ENCODE peak calls at places on chromosomes 13 and 19, in six cellular contexts. T is activated B cell treated with CpG ODN at 0.5 μM for 24 hours, A is fibroblast of lung, G is neural progenitor cell, H is bronchial epithelial cell, W is ovary. P is an unnamed sample.

GRCh38 chr13:57264965-57265364 is 98.0 kb downstream of the PRR20E start:
- DNase-seq in T (no peak), A (no peak), G (peak), H (no peak), W (no peak), P (no peak)

GRCh38 chr13:98451676-98452105 is 125.2 kb downstream of the STK24 start:
- DNase-seq in T (no peak), A (peak), G (no peak), H (no peak), W (peak), P (no peak)

GRCh38 chr13:112728375-112729126 is 38.7 kb downstream of the ATP11A start:
- DNase-seq in T (no peak), A (no peak), G (no peak), H (no peak), W (peak), P (no peak)

GRCh38 chr13:49635599-49636433 is 7.5 kb downstream of the ARL11 start:
- DNase-seq in T (no peak), A (peak), G (no peak), H (peak), W (no peak), P (no peak)

GRCh38 chr19:47540748-47541147 is 25.9 kb upstream of the NAPA start:
- DNase-seq in T (no peak), A (peak), G (peak), H (peak), W (no peak), P (no peak)

GRCh38 chr13:106133025-106133424 is 402.4 kb downstream of the EFNB2 start:
- DNase-seq in T (no peak), A (peak), G (no peak), H (peak), W (no peak), P (no peak)

GRCh38 chr13:50990540-50991506 is 81.2 kb downstream of the RNASEH2B start:
- DNase-seq in T (no peak), A (peak), G (peak), H (no peak), W (peak), P (peak)

GRCh38 chr19:39830406-39830805 is 3.6 kb downstream of the DYRK1B start:
- DNase-seq in T (no peak), A (no peak), G (no peak), H (no peak), W (no peak), P (no peak)

GRCh38 chr13:75357576-75358295 is 124.2 kb downstream of the TBC1D4 start:
- DNase-seq in T (no peak), A (peak), G (peak), H (peak), W (no peak), P (peak)

GRCh38 chr19:13163609-13164364 is 13.6 kb downstream of the IER2 start:
- DNase-seq in T (peak), A (peak), G (peak), H (no peak), W (peak), P (peak)

GRCh38 chr13:40208517-40208916 is 457.9 kb downstream of the FOXO1 start:
- DNase-seq in T (no peak), A (no peak), G (no peak), H (no peak), W (no peak), P (no peak)

GRCh38 chr13:104854698-104855097 is 1680.8 kb downstream of the EFNB2 start:
- DNase-seq in T (no peak), A (no peak), G (no peak), H (no peak), W (no peak), P (no peak)

GRCh38 chr13:36030670-36031331 is 100.4 kb downstream of the DCLK1 start:
- DNase-seq in T (no peak), A (peak), G (peak), H (peak), W (no peak), P (no peak)

GRCh38 chr19:32223595-32224370 is 121.6 kb upstream of the ZNF507 start:
- DNase-seq in T (no peak), A (no peak), G (peak), H (peak), W (no peak), P (no peak)

GRCh38 chr13:112818698-112819045 is 128.8 kb downstream of the ATP11A start:
- DNase-seq in T (no peak), A (no peak), G (no peak), H (no peak), W (no peak), P (no peak)

GRCh38 chr19:39196860-39197562 is at the start of gene NCCRP1:
- DNase-seq in T (no peak), A (no peak), G (peak), H (no peak), W (no peak), P (no peak)

GRCh38 chr19:2615782-2616181 is 86.7 kb downstream of the GNG7 start:
- DNase-seq in T (no peak), A (no peak), G (no peak), H (no peak), W (no peak), P (no peak)

GRCh38 chr19:18731562-18732008 is 48.1 kb downstream of the CRTC1 start:
- DNase-seq in T (no peak), A (peak), G (no peak), H (peak), W (peak), P (no peak)

GRCh38 chr19:14561832-14562351 is 10.0 kb downstream of the NDUFB7 start:
- DNase-seq in T (no peak), A (peak), G (no peak), H (peak), W (peak), P (no peak)

GRCh38 chr13:48902421-48902820 is 73.3 kb upstream of the FNDC3A start:
- DNase-seq in T (no peak), A (no peak), G (peak), H (peak), W (no peak), P (no peak)

GRCh38 chr13:48050550-48050949 is 13.0 kb downstream of the NUDT15 start:
- DNase-seq in T (no peak), A (no peak), G (no peak), H (no peak), W (no peak), P (no peak)

GRCh38 chr19:48967346-48968178 is 2.5 kb downstream of the FTL start:
- DNase-seq in T (no peak), A (peak), G (no peak), H (peak), W (no peak), P (no peak)

GRCh38 chr13:49100637-49101570 is 119.2 kb upstream of the MLNR start:
- DNase-seq in T (no peak), A (no peak), G (no peak), H (no peak), W (no peak), P (no peak)

GRCh38 chr13:94712287-94712811 is at the start of gene SOX21:
- DNase-seq in T (no peak), A (no peak), G (peak), H (no peak), W (no peak), P (peak)

GRCh38 chr13:37486171-37486661 is 112.4 kb downstream of the POSTN start:
- DNase-seq in T (no peak), A (peak), G (no peak), H (no peak), W (no peak), P (no peak)

GRCh38 chr19:7458675-7459074 is 30.2 kb downstream of the PEX11G start:
- DNase-seq in T (no peak), A (no peak), G (no peak), H (no peak), W (no peak), P (no peak)

GRCh38 chr19:7459773-7460172 is 29.1 kb downstream of the PEX11G start:
- DNase-seq in T (no peak), A (no peak), G (no peak), H (no peak), W (no peak), P (no peak)

GRCh38 chr19:7463575-7463974 is 25.3 kb downstream of the PEX11G start:
- DNase-seq in T (no peak), A (no peak), G (no peak), H (no peak), W (no peak), P (no peak)

GRCh38 chr19:7461841-7462629 is 26.8 kb downstream of the PEX11G start:
- DNase-seq in T (no peak), A (no peak), G (peak), H (no peak), W (no peak), P (no peak)

DNA sequence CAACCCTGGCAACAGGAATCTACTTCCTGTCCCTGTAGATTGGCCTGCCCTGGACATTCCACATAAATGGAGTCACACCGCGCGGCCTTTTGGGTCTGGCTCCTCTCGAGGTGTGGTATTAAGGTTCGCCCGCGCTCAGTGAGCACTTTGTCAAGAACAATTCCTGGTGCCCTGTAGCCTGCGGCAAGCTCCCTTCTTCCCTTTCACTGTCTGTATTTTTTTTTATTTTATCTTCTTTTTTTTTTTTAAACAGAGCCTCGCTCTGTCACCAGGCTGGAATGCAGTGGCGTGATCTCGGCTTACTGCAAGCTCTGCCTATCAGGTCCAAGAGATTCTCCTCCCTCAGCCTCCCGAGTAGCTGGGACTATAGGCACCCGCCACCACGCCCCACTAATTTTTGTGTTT is 28.3 kb downstream of the PEX11G start:
- DNase-seq in T (no peak), A (peak), G (no peak), H (no peak), W (no peak), P (no peak)
- TF ChIP-seq CTCF in T (no peak), A (no peak), G (no peak), H (no peak), W (no peak), P (no peak)

GRCh38 chr19:58328999-58329398 is 2.2 kb downstream of the ZSCAN22 start:
- DNase-seq in T (no peak), A (no peak), G (peak), H (no peak), W (no peak), P (peak)
- TF ChIP-seq CTCF in T (no peak), A (no peak), G (peak), H (no peak), W (no peak), P (peak)

GRCh38 chr13:46097663-46098062 is 7.2 kb downstream of the CPB2 start:
- DNase-seq in T (no peak), A (no peak), G (no peak), H (no peak), W (no peak), P (no peak)
- TF ChIP-seq CTCF in T (no peak), A (no peak), G (no peak), H (no peak), W (no peak), P (no peak)

DNA sequence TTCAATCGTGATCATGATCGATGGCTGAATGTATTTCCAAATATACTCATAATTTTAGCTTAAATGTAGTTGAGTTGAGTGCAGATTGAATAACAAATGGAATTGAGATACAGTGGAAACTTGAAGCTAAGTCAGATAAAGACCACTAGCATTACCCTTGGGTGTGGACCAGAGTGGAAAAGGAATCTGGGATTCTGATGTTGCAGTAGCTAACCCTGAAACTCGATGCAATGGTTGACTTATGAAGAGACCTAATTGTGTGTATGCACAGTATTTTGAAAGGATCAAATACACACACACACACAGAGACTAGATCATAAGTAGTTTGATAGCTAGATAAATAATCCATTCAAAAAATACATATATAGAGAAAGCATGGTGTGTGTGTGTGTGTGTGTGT is 135.8 kb downstream of the RXFP2 start:
- DNase-seq in T (no peak), A (no peak), G (no peak), H (no peak), W (no peak), P (no peak)
- TF ChIP-seq CTCF in T (no peak), A (no peak), G (no peak), H (no peak), W (no peak), P (no peak)

DNA sequence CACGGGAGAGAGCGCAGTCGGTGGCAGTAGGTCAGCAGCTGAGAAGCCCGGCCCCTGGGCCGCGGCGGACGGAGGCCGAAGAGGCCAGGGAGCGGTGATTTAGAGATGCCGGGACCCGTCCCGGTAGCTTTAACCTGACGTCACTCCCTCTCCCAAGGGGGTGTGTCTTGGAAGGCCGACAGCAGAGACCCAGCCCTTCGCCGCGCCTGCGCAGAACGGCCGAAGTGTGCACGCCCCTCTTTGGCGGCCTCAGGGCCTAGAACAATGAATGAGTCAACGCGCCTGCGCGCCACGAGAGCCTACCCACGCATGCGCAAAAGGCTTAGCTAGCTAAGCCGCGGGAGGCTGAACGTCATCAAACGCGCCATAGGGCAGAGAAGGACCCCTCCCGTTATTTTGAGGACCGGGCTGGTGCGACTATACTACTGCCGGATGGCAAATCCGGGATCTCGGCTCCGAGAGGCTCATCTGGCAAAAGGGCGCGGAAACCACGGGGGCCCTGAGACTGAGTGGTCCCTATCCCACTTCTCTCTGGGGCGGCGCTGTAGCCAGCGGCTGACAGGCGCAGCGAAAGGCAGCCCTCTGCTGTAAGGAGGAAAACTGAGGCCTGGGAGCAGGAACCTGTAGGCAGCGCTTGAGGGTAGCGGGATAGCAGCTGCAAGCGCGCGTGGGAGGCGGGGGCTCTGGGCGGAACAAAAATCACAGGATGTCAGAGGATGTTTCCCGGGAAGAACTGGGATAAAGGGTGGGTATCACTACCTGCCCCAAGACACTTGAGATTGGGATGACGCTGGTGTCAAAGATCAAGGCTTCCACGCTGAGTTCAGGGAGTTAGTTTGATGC is at the start of the genes IRGQ and ZNF576:
- DNase-seq in T (peak), A (peak), G (peak), H (peak), W (peak), P (peak)
- TF ChIP-seq CTCF in T (no peak), A (no peak), G (no peak), H (no peak), W (peak), P (no peak)

DNA sequence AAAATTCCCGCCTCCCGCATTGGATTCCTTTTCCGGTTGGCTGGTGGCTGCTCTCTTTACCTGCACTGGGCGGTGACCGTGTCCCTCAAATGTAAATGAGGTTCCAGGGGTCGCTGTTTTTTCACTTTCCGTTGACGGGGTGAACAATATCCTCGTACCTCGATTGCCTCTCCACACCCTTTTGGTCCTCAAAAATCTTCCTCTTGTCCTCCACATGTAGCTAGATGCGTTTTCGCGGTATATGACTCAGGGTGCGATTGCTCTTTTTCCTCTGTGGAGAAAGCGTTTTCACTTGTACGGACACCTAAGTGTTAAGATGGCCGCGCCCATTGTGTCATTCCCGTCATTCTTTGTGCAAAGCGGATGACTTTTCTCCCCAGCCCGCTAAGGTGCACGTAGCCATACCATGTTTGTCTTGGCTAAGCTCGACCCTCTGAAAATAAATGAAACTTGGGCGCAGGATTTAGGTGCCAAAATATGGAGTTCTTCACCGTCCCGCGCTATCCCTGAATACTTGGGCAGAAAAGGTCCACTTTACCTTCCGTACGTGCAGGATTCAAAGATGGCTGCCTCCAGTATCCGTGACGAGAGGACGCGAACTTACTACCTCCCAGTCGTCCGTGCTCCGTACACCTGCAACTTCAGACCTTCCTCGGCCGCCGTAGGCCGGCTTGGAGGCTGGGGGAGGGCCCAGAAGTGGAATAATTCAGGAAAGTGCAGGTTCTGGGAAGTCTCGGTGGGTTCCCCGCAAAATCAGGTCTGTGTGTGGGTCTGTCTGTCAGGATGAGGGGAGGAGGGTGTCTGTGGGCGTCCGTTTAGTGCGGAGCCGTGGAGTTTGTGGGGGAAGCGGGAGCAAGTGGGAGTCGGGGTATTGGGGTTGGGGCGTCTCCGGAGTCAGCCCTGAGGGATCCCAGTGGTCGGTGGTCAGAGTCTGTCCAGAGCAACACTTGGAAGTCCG is at the start of gene ZNF613:
- DNase-seq in T (peak), A (peak), G (peak), H (peak), W (peak), P (peak)
- TF ChIP-seq CTCF in T (no peak), A (peak), G (peak), H (peak), W (peak), P (peak)

GRCh38 chr19:30046522-30046921 is 104.5 kb downstream of the URI1 start:
- DNase-seq in T (no peak), A (peak), G (peak), H (no peak), W (no peak), P (no peak)
- TF ChIP-seq CTCF in T (no peak), A (peak), G (peak), H (peak), W (no peak), P (peak)

DNA sequence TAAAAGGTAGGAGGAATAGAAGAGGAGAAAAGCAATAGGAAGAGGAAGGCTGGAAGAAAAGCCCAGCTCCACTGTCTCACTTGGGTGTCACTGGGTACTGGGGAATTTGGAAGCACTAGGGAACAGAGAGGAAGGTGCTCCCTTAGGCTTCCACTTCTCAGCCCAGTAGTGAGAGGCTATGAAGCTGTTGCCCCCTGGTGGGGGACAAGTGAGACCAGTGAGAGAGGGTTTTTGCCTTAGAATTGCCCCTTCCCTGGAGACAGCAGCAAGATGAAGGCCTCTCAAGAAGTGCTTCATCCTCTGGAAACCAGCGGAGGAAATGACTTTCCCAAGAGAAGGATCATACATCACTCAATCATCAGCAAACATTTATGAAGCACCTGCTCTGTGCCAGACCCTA is 4.7 kb upstream of the ZNF606 start:
- DNase-seq in T (no peak), A (no peak), G (no peak), H (no peak), W (no peak), P (no peak)
- TF ChIP-seq CTCF in T (no peak), A (no peak), G (peak), H (no peak), W (no peak), P (no peak)

DNA sequence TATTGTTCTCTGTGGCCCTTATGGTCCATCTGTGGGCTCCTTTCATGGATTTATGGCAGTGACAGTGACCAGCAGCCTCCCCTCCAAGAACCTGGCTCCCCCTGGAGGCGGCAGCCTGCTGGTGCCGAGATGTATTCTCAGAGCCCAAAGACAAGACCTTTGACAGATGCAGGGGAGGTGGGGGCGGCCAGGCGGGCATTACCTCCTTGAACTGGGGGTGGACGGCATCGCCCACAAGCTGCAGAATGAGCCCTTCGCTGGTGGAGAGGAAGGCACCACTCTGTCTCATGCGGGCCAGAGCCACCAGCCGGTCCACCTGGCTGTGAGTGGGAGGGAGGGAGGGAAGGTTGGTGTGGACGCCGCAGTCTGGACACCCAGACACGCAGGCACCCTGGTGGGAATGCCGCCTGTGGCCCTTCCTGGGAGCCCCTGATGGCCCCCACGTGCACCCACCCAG is 6.6 kb downstream of the ISOC2 start:
- DNase-seq in T (no peak), A (no peak), G (peak), H (no peak), W (no peak), P (peak)
- TF ChIP-seq CTCF in T (no peak), A (peak), G (peak), H (peak), W (no peak), P (peak)

GRCh38 chr19:41928221-41928683 is at the start of gene ERFL:
- DNase-seq in T (no peak), A (no peak), G (peak), H (no peak), W (no peak), P (no peak)
- TF ChIP-seq CTCF in T (no peak), A (no peak), G (no peak), H (no peak), W (no peak), P (peak)